ENCODE peak calls at places on chromosome 16, in five cellular contexts. C is lower leg skin; G is GF-D8; V is activated naive CD4-positive, alpha-beta T cell; N is stimulated activated CD4-positive, alpha-beta T cell treated with anti-CD3 and anti-CD28 coated beads, TNF-alpha, amount 100 ng/mL, for 1 hour. K is an unnamed sample.

GRCh38 chr16:76059186-76059585 is 218.0 kb upstream of the CNTNAP4 start:
- DNase-seq in G (no peak), C (no peak), N (no peak), V (no peak), K (no peak)

GRCh38 chr16:55508271-55508921 is 476 bp upstream of the LPCAT2 start:
- DNase-seq in G (no peak), C (no peak), N (no peak), V (no peak), K (no peak)

GRCh38 chr16:30660424-30661251 is 2.4 kb downstream of the FBRS start:
- DNase-seq in N (peak; percentile 54), C (no peak), G (no peak), V (peak; percentile 36), K (no peak)

GRCh38 chr16:80084614-80085013 is 456.2 kb upstream of the DYNLRB2 start:
- DNase-seq in V (no peak), G (no peak), N (no peak), C (no peak), K (peak; percentile 33)

GRCh38 chr16:75527825-75528299 is 8.0 kb downstream of the CHST5 start:
- DNase-seq in V (no peak), G (no peak), C (no peak), N (no peak), K (no peak)

GRCh38 chr16:84132527-84133285 is 12.3 kb downstream of the HSDL1 start:
- DNase-seq in N (no peak), V (no peak), C (no peak), G (no peak), K (no peak)

GRCh38 chr16:30997000-30997886 is 12.2 kb downstream of the HSD3B7 start:
- DNase-seq in G (no peak), C (peak; percentile 96), V (peak; percentile 65), N (peak; percentile 51), K (no peak)

GRCh38 chr16:5903153-5903552 is 805.6 kb upstream of the EEF2KMT start:
- DNase-seq in G (no peak), C (no peak), V (no peak), N (no peak), K (no peak)

GRCh38 chr16:31377210-31377903 is 15.8 kb upstream of the ITGAD start:
- DNase-seq in G (no peak), V (no peak), N (no peak), C (no peak), K (no peak)

GRCh38 chr16:84660973-84661372 is 12.7 kb downstream of the KLHL36 start:
- DNase-seq in G (no peak), N (no peak), V (no peak), C (no peak), K (no peak)

GRCh38 chr16:632486-633335 is 1.9 kb downstream of the WFIKKN1 start:
- DNase-seq in N (no peak), V (no peak), C (no peak), G (no peak), K (no peak)

GRCh38 chr16:5820472-5820871 is 722.9 kb upstream of the EEF2KMT start:
- DNase-seq in V (no peak), G (no peak), N (no peak), C (no peak), K (no peak)

GRCh38 chr16:22670044-22670536 is 143.9 kb upstream of the HS3ST2 start:
- DNase-seq in G (no peak), V (no peak), N (no peak), C (peak; percentile 74), K (no peak)

GRCh38 chr16:86061318-86061695 is 162.3 kb downstream of the IRF8 start:
- DNase-seq in V (no peak), C (no peak), G (no peak), N (no peak), K (no peak)

GRCh38 chr16:24297375-24297774 is 41.2 kb downstream of the CACNG3 start:
- DNase-seq in V (no peak), G (no peak), C (no peak), N (no peak), K (no peak)

GRCh38 chr16:89711601-89712475 is 8.9 kb downstream of the VPS9D1 start:
- DNase-seq in N (no peak), G (peak; percentile 18), C (no peak), V (peak; percentile 64), K (no peak)

GRCh38 chr16:57690782-57691471 is 3.7 kb upstream of the DRC7 start:
- DNase-seq in V (no peak), C (peak; percentile 56), N (no peak), G (no peak), K (no peak)

GRCh38 chr16:68367891-68368601 is 57.2 kb downstream of the PRMT7 start:
- DNase-seq in V (no peak), N (no peak), C (no peak), G (no peak), K (no peak)

GRCh38 chr16:28136751-28137434 is 73.4 kb upstream of the GSG1L start:
- DNase-seq in N (no peak), V (peak; percentile 5), C (no peak), G (no peak), K (no peak)

GRCh38 chr16:81480856-81481821 is 36.5 kb downstream of the CMIP start:
- DNase-seq in G (peak; percentile 92), V (no peak), C (no peak), N (no peak), K (no peak)

GRCh38 chr16:53534206-53534605 is 31.2 kb upstream of the AKTIP start:
- DNase-seq in C (no peak), V (no peak), G (no peak), N (no peak), K (no peak)

GRCh38 chr16:57619606-57620315 is 8.7 kb upstream of the ADGRG1 start:
- DNase-seq in C (peak; percentile 90), V (no peak), N (no peak), G (no peak), K (no peak)

GRCh38 chr16:426906-427249 is 1.4 kb downstream of the RAB11FIP3 start:
- DNase-seq in V (no peak), G (no peak), C (no peak), N (no peak), K (no peak)

GRCh38 chr16:27242868-27243590 is 25.5 kb downstream of the NSMCE1 start:
- DNase-seq in N (no peak), G (peak; percentile 46), V (no peak), C (peak; percentile 86), K (no peak)

GRCh38 chr16:50547340-50547865 is 793 bp upstream of the NKD1 start:
- DNase-seq in G (peak; percentile 2), V (peak; percentile 74), N (peak; percentile 80), C (no peak), K (no peak)

GRCh38 chr16:79186196-79186595 is 414.3 kb downstream of the MAF start:
- DNase-seq in N (no peak), G (no peak), V (no peak), C (no peak), K (no peak)

K was measured in NCI-H187.